ENCODE peak calls at places on chromosome 11, in five cellular contexts. P is mesothelial cell of epicardium, B is esophagus squamous epithelium, E is RWPE1, R is body of pancreas. F is an unnamed sample.

GRCh38 chr11:122342089-122342749 is 226.2 kb upstream of the BLID start:
- DNase-seq in B (no peak), P (no peak), R (no peak), E (peak; percentile 43), F (no peak)

GRCh38 chr11:65773784-65774411 is 6.9 kb downstream of the AP5B1 start:
- DNase-seq in R (no peak), B (no peak), E (no peak), P (no peak), F (no peak)

GRCh38 chr11:32902089-32902665 is 9.6 kb downstream of the QSER1 start:
- DNase-seq in R (peak; percentile 18), E (no peak), B (no peak), P (no peak), F (no peak)

GRCh38 chr11:123357990-123358827 is 71.9 kb upstream of the GRAMD1B start:
- DNase-seq in B (no peak), R (no peak), E (peak; percentile 11), P (peak; percentile 20), F (no peak)

GRCh38 chr11:74033046-74033445 is 24.2 kb upstream of the UCP3 start:
- DNase-seq in B (no peak), P (no peak), E (no peak), R (no peak), F (no peak)

GRCh38 chr11:94545641-94546470 is 2.1 kb downstream of the FUT4 start:
- DNase-seq in P (no peak), E (no peak), R (no peak), B (no peak), F (no peak)

GRCh38 chr11:116792869-116793475 is 1.3 kb upstream of the APOA5 start:
- DNase-seq in E (peak; percentile 64), B (no peak), P (no peak), R (no peak), F (no peak)

GRCh38 chr11:67022961-67023956 is at the start of gene SYT12:
- DNase-seq in E (no peak), B (no peak), P (no peak), R (peak; percentile 3), F (no peak)

GRCh38 chr11:8917157-8917820 is 6.3 kb downstream of the AKIP1 start:
- DNase-seq in P (no peak), B (no peak), R (peak; percentile 14), E (peak; percentile 69), F (no peak)

GRCh38 chr11:96145163-96145585 is 197.8 kb downstream of the MAML2 start:
- DNase-seq in E (no peak), B (no peak), R (no peak), P (no peak), F (no peak)

GRCh38 chr11:6418958-6419611 is at the start of gene APBB1:
- DNase-seq in P (peak; percentile 57), R (peak; percentile 56), E (peak; percentile 57), B (no peak), F (peak; percentile 49)

GRCh38 chr11:117145393-117145761 is 1.3 kb downstream of the PAFAH1B2 start:
- DNase-seq in R (peak; percentile 8), B (no peak), E (peak; percentile 44), P (no peak), F (no peak)

GRCh38 chr11:129230006-129230405 is 37.9 kb upstream of the ARHGAP32 start:
- DNase-seq in P (no peak), B (no peak), E (no peak), R (no peak), F (no peak)

GRCh38 chr11:95547186-95547585 is 242.4 kb downstream of the FAM76B start:
- DNase-seq in P (no peak), E (no peak), B (no peak), R (no peak), F (no peak)

GRCh38 chr11:86069408-86070086 is 663 bp upstream of the PICALM start:
- DNase-seq in R (peak; percentile 65), E (peak; percentile 75), P (no peak), B (no peak), F (no peak)

GRCh38 chr11:70220136-70220535 is 17.0 kb downstream of the FADD start:
- DNase-seq in R (no peak), P (no peak), B (no peak), E (no peak), F (no peak)

GRCh38 chr11:123901867-123902266 is at the start of gene OR8D4:
- DNase-seq in B (no peak), P (no peak), E (no peak), R (no peak), F (no peak)

GRCh38 chr11:116219171-116219635 is 553.6 kb downstream of the BUD13 start:
- DNase-seq in E (no peak), P (no peak), R (no peak), B (no peak), F (no peak)

GRCh38 chr11:15194671-15195415 is 80.1 kb downstream of the INSC start:
- DNase-seq in P (no peak), B (no peak), R (no peak), E (no peak), F (no peak)

GRCh38 chr11:115279831-115280761 is 224.1 kb downstream of the CADM1 start:
- DNase-seq in E (no peak), B (no peak), R (no peak), P (no peak), F (no peak)

GRCh38 chr11:80960331-80961095 is 1519.7 kb upstream of the TENM4 start:
- DNase-seq in R (no peak), B (no peak), P (no peak), E (no peak), F (no peak)

GRCh38 chr11:77197626-77198320 is 69.7 kb downstream of the MYO7A start:
- DNase-seq in E (no peak), R (no peak), P (peak; percentile 12), B (no peak), F (peak; percentile 42)

GRCh38 chr11:77199346-77199745 is 71.3 kb downstream of the MYO7A start:
- DNase-seq in R (no peak), B (no peak), E (no peak), P (peak; percentile 3), F (peak; percentile 56)

GRCh38 chr11:77196961-77197360 is 68.9 kb downstream of the MYO7A start:
- DNase-seq in B (no peak), P (no peak), E (no peak), R (no peak), F (no peak)

GRCh38 chr11:77200351-77200750 is 72.3 kb downstream of the MYO7A start:
- DNase-seq in B (no peak), R (no peak), P (no peak), E (no peak), F (no peak)

DNA sequence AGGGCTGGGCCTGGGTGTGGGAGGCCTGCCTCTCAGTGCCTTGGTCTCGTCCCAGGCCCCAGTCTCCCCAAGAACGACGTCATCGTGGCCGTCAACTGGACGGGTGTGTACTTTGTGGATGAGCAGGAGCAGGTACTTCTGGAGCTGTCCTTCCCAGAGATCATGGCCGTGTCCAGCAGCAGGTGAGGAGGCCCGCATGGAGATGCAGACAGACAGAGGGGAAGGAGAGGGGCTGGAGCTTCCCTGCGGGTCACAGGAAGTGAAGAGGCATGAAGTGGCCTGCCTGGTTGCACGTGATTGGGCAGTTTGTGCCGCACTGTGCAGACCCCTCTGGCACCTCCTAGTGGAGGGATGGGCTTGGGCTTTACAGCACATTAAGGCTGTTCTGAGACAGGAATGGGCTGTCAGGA is 70.4 kb downstream of the MYO7A start:
- DNase-seq in R (no peak), B (no peak), P (peak; percentile 12), E (no peak), F (peak; percentile 11)
- TF ChIP-seq CTCF in R (no peak), B (no peak), P (peak; percentile 32), E (no peak), F (no peak)

DNA sequence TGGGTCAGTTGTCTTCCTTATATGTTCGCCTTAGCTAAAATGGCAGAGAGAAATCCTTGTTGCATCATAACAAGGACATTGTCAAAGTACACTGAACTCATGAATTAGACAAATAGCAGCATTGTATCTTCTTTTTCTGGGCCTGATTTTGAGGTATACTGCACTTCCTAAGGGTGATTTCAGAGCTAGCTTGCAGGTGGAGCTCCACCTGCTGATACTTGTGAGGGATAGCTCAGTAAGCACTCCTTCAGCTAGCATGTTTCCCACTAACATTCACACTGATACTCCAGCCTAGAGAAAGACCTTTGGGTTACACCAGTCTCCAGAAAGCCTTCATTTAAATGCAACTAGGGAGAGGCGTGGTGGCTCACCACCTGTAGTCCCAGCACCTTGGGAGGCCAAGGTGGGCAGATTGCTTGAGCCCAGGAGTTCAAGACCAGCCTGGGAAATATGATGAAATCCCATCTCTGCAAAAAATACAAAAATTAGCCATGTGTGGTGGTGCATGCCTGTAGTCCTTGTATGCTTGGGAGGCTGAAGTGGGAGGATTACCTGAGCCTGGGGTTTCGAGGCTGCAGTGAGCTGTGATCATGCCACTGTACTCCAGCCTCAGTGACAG is 29.8 kb downstream of the JAM3 start:
- DNase-seq in R (peak; percentile 7), E (peak; percentile 13), P (no peak), B (no peak), F (no peak)
- TF ChIP-seq CTCF in R (peak; percentile 14), E (peak; percentile 13), P (no peak), B (no peak), F (no peak)

GRCh38 chr11:64164392-64165312 is 1.3 kb downstream of the MACROD1 start:
- DNase-seq in B (no peak), P (no peak), E (no peak), R (peak; percentile 35), F (no peak)

GRCh38 chr11:64163951-64164350 is 2.0 kb downstream of the MACROD1 start:
- DNase-seq in P (no peak), E (no peak), B (no peak), R (no peak), F (no peak)

GRCh38 chr11:64161037-64161436 is 4.9 kb downstream of the MACROD1 start:
- DNase-seq in R (no peak), B (no peak), E (no peak), P (no peak), F (no peak)

GRCh38 chr11:64165842-64166635 is at the start of gene MACROD1:
- DNase-seq in P (peak; percentile 64), B (no peak), R (peak; percentile 94), E (peak; percentile 79), F (peak; percentile 92)

DNA sequence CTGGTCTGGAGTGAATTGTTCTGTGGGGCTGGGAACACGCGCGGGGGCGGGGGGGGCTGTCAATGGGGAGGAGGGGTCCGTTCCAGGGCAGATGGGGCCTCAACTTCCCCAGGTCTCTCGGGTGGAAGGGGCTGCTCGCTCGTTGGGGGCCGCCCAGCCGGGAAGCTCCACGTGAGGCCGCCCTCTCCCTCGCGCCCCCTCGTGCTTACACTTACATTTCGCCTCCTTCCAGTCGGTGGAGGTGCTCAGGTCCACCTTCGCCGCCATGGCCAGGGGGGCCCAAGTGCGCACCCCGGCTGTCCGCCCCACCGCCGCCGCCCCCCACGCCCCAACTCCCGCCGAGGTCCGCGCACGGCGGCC is 451 bp downstream of the MACROD1 start:
- DNase-seq in E (no peak), B (no peak), P (no peak), R (no peak), F (no peak)
- TF ChIP-seq CTCF in E (no peak), B (no peak), P (no peak), R (no peak), F (no peak)

GRCh38 chr11:110450246-110450645 is 20.5 kb downstream of the FDX1 start:
- DNase-seq in R (no peak), E (no peak), P (no peak), B (no peak), F (no peak)

GRCh38 chr11:110445428-110445827 is 15.7 kb downstream of the FDX1 start:
- DNase-seq in E (no peak), P (no peak), B (no peak), R (no peak), F (no peak)

GRCh38 chr11:110447343-110447742 is 17.6 kb downstream of the FDX1 start:
- DNase-seq in P (no peak), E (no peak), R (no peak), B (no peak), F (no peak)

GRCh38 chr11:110446594-110446993 is 16.8 kb downstream of the FDX1 start:
- DNase-seq in B (no peak), E (no peak), P (no peak), R (no peak), F (no peak)

GRCh38 chr11:110447897-110448522 is 18.3 kb downstream of the FDX1 start:
- DNase-seq in B (no peak), P (no peak), R (no peak), E (no peak), F (no peak)
- TF ChIP-seq CTCF in B (peak; percentile 28), P (peak; percentile 75), R (peak; percentile 48), E (peak; percentile 65), F (peak; percentile 11)

F was measured in tibial artery.